ENCODE peak calls at places on chromosome 14, in ten cellular contexts. One of them, this sample, is unnamed.

GRCh38 chr14:29016050-29016900 is 249.7 kb downstream of the FOXG1 start:
- DNase-seq in aorta: no peak
- DNase-seq in A172: peak
- DNase-seq in T-cell: no peak
- DNase-seq in HEK293T: peak
- DNase-seq in upper lobe of right lung: peak
- DNase-seq in effector memory CD4-positive, alpha-beta T cell: no peak
- DNase-seq in activated T-cell treated with anti-CD3 and anti-CD28 coated beads for 48 hours: peak
- DNase-seq in activated gamma-delta T cell treated with anti-CD3 and anti-CD28 coated beads, Interleukin-2, amount 50 U/mL, for 16 hours: no peak
- DNase-seq in islet precursor cell: peak
- DNase-seq in this sample: peak

GRCh38 chr14:97218336-97218712 is 421.1 kb downstream of the VRK1 start:
- DNase-seq in aorta: no peak
- DNase-seq in A172: no peak
- DNase-seq in T-cell: no peak
- DNase-seq in HEK293T: no peak
- DNase-seq in upper lobe of right lung: no peak
- DNase-seq in effector memory CD4-positive, alpha-beta T cell: no peak
- DNase-seq in activated T-cell treated with anti-CD3 and anti-CD28 coated beads for 48 hours: no peak
- DNase-seq in activated gamma-delta T cell treated with anti-CD3 and anti-CD28 coated beads, Interleukin-2, amount 50 U/mL, for 16 hours: no peak
- DNase-seq in islet precursor cell: no peak
- DNase-seq in this sample: no peak

GRCh38 chr14:71231521-71232393 is 324.5 kb downstream of the PCNX1 start:
- DNase-seq in aorta: no peak
- DNase-seq in A172: no peak
- DNase-seq in T-cell: no peak
- DNase-seq in HEK293T: no peak
- DNase-seq in upper lobe of right lung: no peak
- DNase-seq in effector memory CD4-positive, alpha-beta T cell: no peak
- DNase-seq in activated T-cell treated with anti-CD3 and anti-CD28 coated beads for 48 hours: no peak
- DNase-seq in activated gamma-delta T cell treated with anti-CD3 and anti-CD28 coated beads, Interleukin-2, amount 50 U/mL, for 16 hours: no peak
- DNase-seq in islet precursor cell: no peak
- DNase-seq in this sample: no peak

GRCh38 chr14:34038358-34039057 is 87.6 kb upstream of the EGLN3 start:
- DNase-seq in aorta: no peak
- DNase-seq in A172: no peak
- DNase-seq in T-cell: no peak
- DNase-seq in HEK293T: no peak
- DNase-seq in upper lobe of right lung: no peak
- DNase-seq in effector memory CD4-positive, alpha-beta T cell: no peak
- DNase-seq in activated T-cell treated with anti-CD3 and anti-CD28 coated beads for 48 hours: no peak
- DNase-seq in activated gamma-delta T cell treated with anti-CD3 and anti-CD28 coated beads, Interleukin-2, amount 50 U/mL, for 16 hours: no peak
- DNase-seq in islet precursor cell: no peak
- DNase-seq in this sample: no peak

GRCh38 chr14:89661392-89661791 is 244.4 kb upstream of the FOXN3 start:
- DNase-seq in aorta: no peak
- DNase-seq in A172: no peak
- DNase-seq in T-cell: no peak
- DNase-seq in HEK293T: no peak
- DNase-seq in upper lobe of right lung: no peak
- DNase-seq in effector memory CD4-positive, alpha-beta T cell: no peak
- DNase-seq in activated T-cell treated with anti-CD3 and anti-CD28 coated beads for 48 hours: no peak
- DNase-seq in activated gamma-delta T cell treated with anti-CD3 and anti-CD28 coated beads, Interleukin-2, amount 50 U/mL, for 16 hours: no peak
- DNase-seq in islet precursor cell: no peak
- DNase-seq in this sample: no peak

GRCh38 chr14:105087308-105087962 is 22.2 kb upstream of the GPR132 start:
- DNase-seq in aorta: peak
- DNase-seq in A172: peak
- DNase-seq in T-cell: no peak
- DNase-seq in HEK293T: no peak
- DNase-seq in upper lobe of right lung: peak
- DNase-seq in effector memory CD4-positive, alpha-beta T cell: no peak
- DNase-seq in activated T-cell treated with anti-CD3 and anti-CD28 coated beads for 48 hours: no peak
- DNase-seq in activated gamma-delta T cell treated with anti-CD3 and anti-CD28 coated beads, Interleukin-2, amount 50 U/mL, for 16 hours: no peak
- DNase-seq in islet precursor cell: peak
- DNase-seq in this sample: peak

GRCh38 chr14:67018720-67019119 is 170.5 kb upstream of the GARIN2 start:
- DNase-seq in aorta: no peak
- DNase-seq in A172: no peak
- DNase-seq in T-cell: no peak
- DNase-seq in HEK293T: no peak
- DNase-seq in upper lobe of right lung: no peak
- DNase-seq in effector memory CD4-positive, alpha-beta T cell: no peak
- DNase-seq in activated T-cell treated with anti-CD3 and anti-CD28 coated beads for 48 hours: no peak
- DNase-seq in activated gamma-delta T cell treated with anti-CD3 and anti-CD28 coated beads, Interleukin-2, amount 50 U/mL, for 16 hours: no peak
- DNase-seq in islet precursor cell: no peak
- DNase-seq in this sample: no peak

GRCh38 chr14:56730468-56731145 is 79.7 kb downstream of the OTX2 start:
- DNase-seq in aorta: no peak
- DNase-seq in A172: no peak
- DNase-seq in T-cell: no peak
- DNase-seq in HEK293T: no peak
- DNase-seq in upper lobe of right lung: no peak
- DNase-seq in effector memory CD4-positive, alpha-beta T cell: no peak
- DNase-seq in activated T-cell treated with anti-CD3 and anti-CD28 coated beads for 48 hours: no peak
- DNase-seq in activated gamma-delta T cell treated with anti-CD3 and anti-CD28 coated beads, Interleukin-2, amount 50 U/mL, for 16 hours: no peak
- DNase-seq in islet precursor cell: no peak
- DNase-seq in this sample: no peak

GRCh38 chr14:92556255-92556741 is 42.7 kb downstream of the RIN3 start:
- DNase-seq in aorta: no peak
- DNase-seq in A172: no peak
- DNase-seq in T-cell: no peak
- DNase-seq in HEK293T: no peak
- DNase-seq in upper lobe of right lung: no peak
- DNase-seq in effector memory CD4-positive, alpha-beta T cell: no peak
- DNase-seq in activated T-cell treated with anti-CD3 and anti-CD28 coated beads for 48 hours: no peak
- DNase-seq in activated gamma-delta T cell treated with anti-CD3 and anti-CD28 coated beads, Interleukin-2, amount 50 U/mL, for 16 hours: no peak
- DNase-seq in islet precursor cell: no peak
- DNase-seq in this sample: no peak

GRCh38 chr14:77130386-77130785 is 11.2 kb downstream of the ZDHHC22 start:
- DNase-seq in aorta: no peak
- DNase-seq in A172: no peak
- DNase-seq in T-cell: no peak
- DNase-seq in HEK293T: no peak
- DNase-seq in upper lobe of right lung: peak
- DNase-seq in effector memory CD4-positive, alpha-beta T cell: no peak
- DNase-seq in activated T-cell treated with anti-CD3 and anti-CD28 coated beads for 48 hours: no peak
- DNase-seq in activated gamma-delta T cell treated with anti-CD3 and anti-CD28 coated beads, Interleukin-2, amount 50 U/mL, for 16 hours: no peak
- DNase-seq in islet precursor cell: no peak
- DNase-seq in this sample: no peak

GRCh38 chr14:87067597-87067996 is 925.4 kb downstream of the GALC start:
- DNase-seq in aorta: no peak
- DNase-seq in A172: no peak
- DNase-seq in T-cell: no peak
- DNase-seq in HEK293T: no peak
- DNase-seq in upper lobe of right lung: no peak
- DNase-seq in effector memory CD4-positive, alpha-beta T cell: no peak
- DNase-seq in activated T-cell treated with anti-CD3 and anti-CD28 coated beads for 48 hours: no peak
- DNase-seq in activated gamma-delta T cell treated with anti-CD3 and anti-CD28 coated beads, Interleukin-2, amount 50 U/mL, for 16 hours: no peak
- DNase-seq in islet precursor cell: peak
- DNase-seq in this sample: no peak

GRCh38 chr14:26856832-26857508 is 259.1 kb upstream of the NOVA1 start:
- DNase-seq in aorta: no peak
- DNase-seq in A172: no peak
- DNase-seq in T-cell: no peak
- DNase-seq in HEK293T: no peak
- DNase-seq in upper lobe of right lung: no peak
- DNase-seq in effector memory CD4-positive, alpha-beta T cell: no peak
- DNase-seq in activated T-cell treated with anti-CD3 and anti-CD28 coated beads for 48 hours: no peak
- DNase-seq in activated gamma-delta T cell treated with anti-CD3 and anti-CD28 coated beads, Interleukin-2, amount 50 U/mL, for 16 hours: no peak
- DNase-seq in islet precursor cell: no peak
- DNase-seq in this sample: no peak

GRCh38 chr14:56280843-56281242 is 162.6 kb downstream of the PELI2 start:
- DNase-seq in aorta: no peak
- DNase-seq in A172: no peak
- DNase-seq in T-cell: no peak
- DNase-seq in HEK293T: no peak
- DNase-seq in upper lobe of right lung: no peak
- DNase-seq in effector memory CD4-positive, alpha-beta T cell: no peak
- DNase-seq in activated T-cell treated with anti-CD3 and anti-CD28 coated beads for 48 hours: no peak
- DNase-seq in activated gamma-delta T cell treated with anti-CD3 and anti-CD28 coated beads, Interleukin-2, amount 50 U/mL, for 16 hours: no peak
- DNase-seq in islet precursor cell: no peak
- DNase-seq in this sample: no peak

GRCh38 chr14:104386281-104386841 is 193.2 kb upstream of the C14orf180 start:
- DNase-seq in aorta: peak
- DNase-seq in A172: no peak
- DNase-seq in T-cell: no peak
- DNase-seq in HEK293T: no peak
- DNase-seq in upper lobe of right lung: peak
- DNase-seq in effector memory CD4-positive, alpha-beta T cell: no peak
- DNase-seq in activated T-cell treated with anti-CD3 and anti-CD28 coated beads for 48 hours: no peak
- DNase-seq in activated gamma-delta T cell treated with anti-CD3 and anti-CD28 coated beads, Interleukin-2, amount 50 U/mL, for 16 hours: no peak
- DNase-seq in islet precursor cell: peak
- DNase-seq in this sample: no peak

GRCh38 chr14:78593949-78594348 is 423.8 kb downstream of the NRXN3 start:
- DNase-seq in aorta: no peak
- DNase-seq in A172: no peak
- DNase-seq in T-cell: no peak
- DNase-seq in HEK293T: no peak
- DNase-seq in upper lobe of right lung: no peak
- DNase-seq in effector memory CD4-positive, alpha-beta T cell: no peak
- DNase-seq in activated T-cell treated with anti-CD3 and anti-CD28 coated beads for 48 hours: no peak
- DNase-seq in activated gamma-delta T cell treated with anti-CD3 and anti-CD28 coated beads, Interleukin-2, amount 50 U/mL, for 16 hours: no peak
- DNase-seq in islet precursor cell: no peak
- DNase-seq in this sample: no peak

GRCh38 chr14:22084393-22085281 is 411.0 kb upstream of the OR4E1 start:
- DNase-seq in aorta: no peak
- DNase-seq in A172: peak
- DNase-seq in T-cell: no peak
- DNase-seq in HEK293T: peak
- DNase-seq in upper lobe of right lung: no peak
- DNase-seq in effector memory CD4-positive, alpha-beta T cell: no peak
- DNase-seq in activated T-cell treated with anti-CD3 and anti-CD28 coated beads for 48 hours: no peak
- DNase-seq in activated gamma-delta T cell treated with anti-CD3 and anti-CD28 coated beads, Interleukin-2, amount 50 U/mL, for 16 hours: no peak
- DNase-seq in islet precursor cell: no peak
- DNase-seq in this sample: peak

GRCh38 chr14:91246051-91246852 is 1.7 kb upstream of the GPR68 start:
- DNase-seq in aorta: no peak
- DNase-seq in A172: no peak
- DNase-seq in T-cell: peak
- DNase-seq in HEK293T: no peak
- DNase-seq in upper lobe of right lung: no peak
- DNase-seq in effector memory CD4-positive, alpha-beta T cell: peak
- DNase-seq in activated T-cell treated with anti-CD3 and anti-CD28 coated beads for 48 hours: peak
- DNase-seq in activated gamma-delta T cell treated with anti-CD3 and anti-CD28 coated beads, Interleukin-2, amount 50 U/mL, for 16 hours: peak
- DNase-seq in islet precursor cell: no peak
- DNase-seq in this sample: no peak

GRCh38 chr14:33343016-33343415 is 404.3 kb downstream of the NPAS3 start:
- DNase-seq in aorta: no peak
- DNase-seq in A172: peak
- DNase-seq in T-cell: no peak
- DNase-seq in HEK293T: no peak
- DNase-seq in upper lobe of right lung: no peak
- DNase-seq in effector memory CD4-positive, alpha-beta T cell: no peak
- DNase-seq in activated T-cell treated with anti-CD3 and anti-CD28 coated beads for 48 hours: no peak
- DNase-seq in activated gamma-delta T cell treated with anti-CD3 and anti-CD28 coated beads, Interleukin-2, amount 50 U/mL, for 16 hours: no peak
- DNase-seq in islet precursor cell: no peak
- DNase-seq in this sample: no peak

GRCh38 chr14:68279777-68280233 is 460.2 kb downstream of the RAD51B start:
- DNase-seq in aorta: no peak
- DNase-seq in A172: no peak
- DNase-seq in T-cell: no peak
- DNase-seq in HEK293T: no peak
- DNase-seq in upper lobe of right lung: no peak
- DNase-seq in effector memory CD4-positive, alpha-beta T cell: no peak
- DNase-seq in activated T-cell treated with anti-CD3 and anti-CD28 coated beads for 48 hours: no peak
- DNase-seq in activated gamma-delta T cell treated with anti-CD3 and anti-CD28 coated beads, Interleukin-2, amount 50 U/mL, for 16 hours: no peak
- DNase-seq in islet precursor cell: no peak
- DNase-seq in this sample: no peak

GRCh38 chr14:105430535-105430934 is 10.9 kb downstream of the MTA1 start:
- DNase-seq in aorta: no peak
- DNase-seq in A172: peak
- DNase-seq in T-cell: no peak
- DNase-seq in HEK293T: no peak
- DNase-seq in upper lobe of right lung: no peak
- DNase-seq in effector memory CD4-positive, alpha-beta T cell: no peak
- DNase-seq in activated T-cell treated with anti-CD3 and anti-CD28 coated beads for 48 hours: no peak
- DNase-seq in activated gamma-delta T cell treated with anti-CD3 and anti-CD28 coated beads, Interleukin-2, amount 50 U/mL, for 16 hours: no peak
- DNase-seq in islet precursor cell: no peak
- DNase-seq in this sample: peak

GRCh38 chr14:67574156-67574555 is 25.9 kb downstream of the PIGH start:
- DNase-seq in aorta: peak
- DNase-seq in A172: no peak
- DNase-seq in T-cell: no peak
- DNase-seq in HEK293T: no peak
- DNase-seq in upper lobe of right lung: peak
- DNase-seq in effector memory CD4-positive, alpha-beta T cell: no peak
- DNase-seq in activated T-cell treated with anti-CD3 and anti-CD28 coated beads for 48 hours: no peak
- DNase-seq in activated gamma-delta T cell treated with anti-CD3 and anti-CD28 coated beads, Interleukin-2, amount 50 U/mL, for 16 hours: no peak
- DNase-seq in islet precursor cell: no peak
- DNase-seq in this sample: no peak

GRCh38 chr14:72715215-72715909 is 178.5 kb downstream of the DPF3 start:
- DNase-seq in aorta: no peak
- DNase-seq in A172: no peak
- DNase-seq in T-cell: no peak
- DNase-seq in HEK293T: no peak
- DNase-seq in upper lobe of right lung: no peak
- DNase-seq in effector memory CD4-positive, alpha-beta T cell: no peak
- DNase-seq in activated T-cell treated with anti-CD3 and anti-CD28 coated beads for 48 hours: no peak
- DNase-seq in activated gamma-delta T cell treated with anti-CD3 and anti-CD28 coated beads, Interleukin-2, amount 50 U/mL, for 16 hours: no peak
- DNase-seq in islet precursor cell: no peak
- DNase-seq in this sample: no peak

GRCh38 chr14:50410921-50411320 is 14.2 kb upstream of the CDKL1 start:
- DNase-seq in aorta: no peak
- DNase-seq in A172: peak
- DNase-seq in T-cell: no peak
- DNase-seq in HEK293T: no peak
- DNase-seq in upper lobe of right lung: no peak
- DNase-seq in effector memory CD4-positive, alpha-beta T cell: no peak
- DNase-seq in activated T-cell treated with anti-CD3 and anti-CD28 coated beads for 48 hours: no peak
- DNase-seq in activated gamma-delta T cell treated with anti-CD3 and anti-CD28 coated beads, Interleukin-2, amount 50 U/mL, for 16 hours: no peak
- DNase-seq in islet precursor cell: no peak
- DNase-seq in this sample: no peak

GRCh38 chr14:93688239-93688666 is 100.0 kb downstream of the PRIMA1 start:
- DNase-seq in aorta: no peak
- DNase-seq in A172: no peak
- DNase-seq in T-cell: no peak
- DNase-seq in HEK293T: no peak
- DNase-seq in upper lobe of right lung: no peak
- DNase-seq in effector memory CD4-positive, alpha-beta T cell: no peak
- DNase-seq in activated T-cell treated with anti-CD3 and anti-CD28 coated beads for 48 hours: no peak
- DNase-seq in activated gamma-delta T cell treated with anti-CD3 and anti-CD28 coated beads, Interleukin-2, amount 50 U/mL, for 16 hours: no peak
- DNase-seq in islet precursor cell: no peak
- DNase-seq in this sample: no peak

GRCh38 chr14:23864252-23864651 is 89.3 kb upstream of the DHRS4 start:
- DNase-seq in aorta: no peak
- DNase-seq in A172: no peak
- DNase-seq in T-cell: no peak
- DNase-seq in HEK293T: no peak
- DNase-seq in upper lobe of right lung: no peak
- DNase-seq in effector memory CD4-positive, alpha-beta T cell: no peak
- DNase-seq in activated T-cell treated with anti-CD3 and anti-CD28 coated beads for 48 hours: no peak
- DNase-seq in activated gamma-delta T cell treated with anti-CD3 and anti-CD28 coated beads, Interleukin-2, amount 50 U/mL, for 16 hours: no peak
- DNase-seq in islet precursor cell: no peak
- DNase-seq in this sample: no peak

GRCh38 chr14:25116607-25117006 is 66.7 kb upstream of the STXBP6 start:
- DNase-seq in aorta: no peak
- DNase-seq in A172: no peak
- DNase-seq in T-cell: no peak
- DNase-seq in HEK293T: no peak
- DNase-seq in upper lobe of right lung: no peak
- DNase-seq in effector memory CD4-positive, alpha-beta T cell: no peak
- DNase-seq in activated T-cell treated with anti-CD3 and anti-CD28 coated beads for 48 hours: no peak
- DNase-seq in activated gamma-delta T cell treated with anti-CD3 and anti-CD28 coated beads, Interleukin-2, amount 50 U/mL, for 16 hours: no peak
- DNase-seq in islet precursor cell: no peak
- DNase-seq in this sample: no peak

GRCh38 chr14:62592877-62593276 is 452.4 kb downstream of the KCNH5 start:
- DNase-seq in aorta: no peak
- DNase-seq in A172: peak
- DNase-seq in T-cell: no peak
- DNase-seq in HEK293T: no peak
- DNase-seq in upper lobe of right lung: no peak
- DNase-seq in effector memory CD4-positive, alpha-beta T cell: no peak
- DNase-seq in activated T-cell treated with anti-CD3 and anti-CD28 coated beads for 48 hours: no peak
- DNase-seq in activated gamma-delta T cell treated with anti-CD3 and anti-CD28 coated beads, Interleukin-2, amount 50 U/mL, for 16 hours: no peak
- DNase-seq in islet precursor cell: no peak
- DNase-seq in this sample: no peak

GRCh38 chr14:67137744-67138371 is 51.4 kb upstream of the GARIN2 start:
- DNase-seq in aorta: no peak
- DNase-seq in A172: peak
- DNase-seq in T-cell: no peak
- DNase-seq in HEK293T: no peak
- DNase-seq in upper lobe of right lung: no peak
- DNase-seq in effector memory CD4-positive, alpha-beta T cell: no peak
- DNase-seq in activated T-cell treated with anti-CD3 and anti-CD28 coated beads for 48 hours: no peak
- DNase-seq in activated gamma-delta T cell treated with anti-CD3 and anti-CD28 coated beads, Interleukin-2, amount 50 U/mL, for 16 hours: no peak
- DNase-seq in islet precursor cell: no peak
- DNase-seq in this sample: peak